ENCODE peak calls at places on chromosome 11, in eight cellular contexts. O, J, N, Y, Z, C, L and M are unnamed samples.

GRCh38 chr11:1560618-1561251 is 11.3 kb downstream of the DUSP8 start:
- DNase-seq in O (no peak), J (no peak), N (no peak), Y (no peak), Z (no peak), C (no peak), L (peak; percentile 59), M (no peak)

GRCh38 chr11:126334665-126335462 is 20.6 kb upstream of the ST3GAL4 start:
- DNase-seq in O (no peak), J (no peak), N (peak; percentile 75), Y (peak; percentile 58), Z (no peak), C (no peak), L (no peak), M (no peak)

GRCh38 chr11:16986434-16987204 is 27.6 kb downstream of the PLEKHA7 start:
- DNase-seq in O (peak; percentile 63), J (no peak), N (no peak), Y (peak; percentile 82), Z (no peak), C (no peak), L (no peak), M (peak; percentile 26)

GRCh38 chr11:31817054-31817620 is 6.0 kb upstream of the PAX6 start:
- DNase-seq in O (no peak), J (no peak), N (peak; percentile 35), Y (no peak), Z (no peak), C (no peak), L (no peak), M (no peak)

GRCh38 chr11:119828011-119828410 is 99.0 kb upstream of the NECTIN1 start:
- DNase-seq in O (no peak), J (no peak), N (no peak), Y (no peak), Z (no peak), C (no peak), L (no peak), M (no peak)

GRCh38 chr11:61747389-61748285 is 4.8 kb upstream of the MYRF start:
- DNase-seq in O (peak; percentile 68), J (peak; percentile 48), N (peak; percentile 58), Y (peak; percentile 71), Z (no peak), C (peak; percentile 28), L (peak; percentile 85), M (no peak)

GRCh38 chr11:502288-503178 is 4.5 kb downstream of the RNH1 start:
- DNase-seq in O (no peak), J (no peak), N (no peak), Y (no peak), Z (no peak), C (no peak), L (no peak), M (no peak)

GRCh38 chr11:23755769-23756168 is 741.1 kb upstream of the LUZP2 start:
- DNase-seq in O (no peak), J (no peak), N (no peak), Y (no peak), Z (no peak), C (no peak), L (no peak), M (no peak)

GRCh38 chr11:108916935-108917334 is 252.1 kb downstream of the DDX10 start:
- DNase-seq in O (no peak), J (no peak), N (no peak), Y (no peak), Z (no peak), C (no peak), L (no peak), M (no peak)

GRCh38 chr11:111059726-111060125 is 185.8 kb upstream of the POU2AF2 start:
- DNase-seq in O (no peak), J (no peak), N (peak; percentile 45), Y (peak; percentile 64), Z (no peak), C (no peak), L (no peak), M (no peak)

GRCh38 chr11:72630104-72630852 is 43.9 kb downstream of the PDE2A start:
- DNase-seq in O (no peak), J (no peak), N (no peak), Y (no peak), Z (no peak), C (no peak), L (no peak), M (no peak)

GRCh38 chr11:82546556-82547162 is 187.0 kb downstream of the FAM181B start:
- DNase-seq in O (no peak), J (no peak), N (no peak), Y (no peak), Z (no peak), C (no peak), L (no peak), M (no peak)

GRCh38 chr11:134443246-134443645 is 31.2 kb upstream of the B3GAT1 start:
- DNase-seq in O (no peak), J (no peak), N (no peak), Y (no peak), Z (no peak), C (no peak), L (no peak), M (no peak)

GRCh38 chr11:116432301-116432700 is 340.5 kb downstream of the BUD13 start:
- DNase-seq in O (no peak), J (no peak), N (no peak), Y (no peak), Z (no peak), C (no peak), L (no peak), M (no peak)

GRCh38 chr11:128894685-128895084 is 3.5 kb downstream of the KCNJ5 start:
- DNase-seq in O (no peak), J (no peak), N (no peak), Y (no peak), Z (no peak), C (no peak), L (no peak), M (no peak)

GRCh38 chr11:8321876-8322275 is 58.2 kb upstream of the LMO1 start:
- DNase-seq in O (no peak), J (no peak), N (no peak), Y (no peak), Z (no peak), C (no peak), L (no peak), M (no peak)

GRCh38 chr11:96340555-96340885 is 2.5 kb downstream of the MAML2 start:
- DNase-seq in O (no peak), J (no peak), N (peak; percentile 60), Y (no peak), Z (no peak), C (no peak), L (no peak), M (no peak)

GRCh38 chr11:87173185-87174039 is 135.7 kb downstream of the TMEM135 start:
- DNase-seq in O (no peak), J (peak; percentile 23), N (peak; percentile 79), Y (peak; percentile 57), Z (peak; percentile 23), C (peak; percentile 18), L (no peak), M (no peak)

GRCh38 chr11:111378185-111378772 is 796 bp downstream of the POU2AF1 start:
- DNase-seq in O (no peak), J (no peak), N (no peak), Y (no peak), Z (no peak), C (no peak), L (no peak), M (no peak)

GRCh38 chr11:44775366-44776356 is 48.9 kb downstream of the TSPAN18 start:
- DNase-seq in O (peak; percentile 70), J (no peak), N (peak; percentile 26), Y (peak; percentile 51), Z (no peak), C (peak; percentile 26), L (no peak), M (peak; percentile 43)

GRCh38 chr11:37184371-37184770 is 586.3 kb upstream of the RAG2 start:
- DNase-seq in O (no peak), J (no peak), N (no peak), Y (no peak), Z (no peak), C (no peak), L (no peak), M (no peak)

GRCh38 chr11:132060546-132060945 is 690.1 kb downstream of the NTM start:
- DNase-seq in O (no peak), J (no peak), N (peak; percentile 73), Y (no peak), Z (no peak), C (no peak), L (no peak), M (no peak)

GRCh38 chr11:3022300-3022967 is 30.3 kb upstream of the NAP1L4 start:
- DNase-seq in O (no peak), J (peak; percentile 52), N (peak; percentile 35), Y (peak; percentile 65), Z (peak; percentile 20), C (no peak), L (no peak), M (no peak)

GRCh38 chr11:76277298-76278175 is 71.2 kb upstream of the WNT11 start:
- DNase-seq in O (no peak), J (no peak), N (no peak), Y (peak; percentile 8), Z (no peak), C (peak; percentile 25), L (no peak), M (no peak)

GRCh38 chr11:132632641-132633124 is 899.6 kb downstream of the OPCML start:
- DNase-seq in O (no peak), J (peak; percentile 84), N (peak; percentile 99), Y (peak; percentile 92), Z (peak; percentile 96), C (no peak), L (no peak), M (no peak)

GRCh38 chr11:73334244-73335203 is 26.4 kb downstream of the ARHGEF17 start:
- DNase-seq in O (no peak), J (peak; percentile 67), N (peak; percentile 89), Y (peak; percentile 86), Z (no peak), C (no peak), L (no peak), M (no peak)

GRCh38 chr11:35045219-35045819 is 93.7 kb upstream of the CD44 start:
- DNase-seq in O (peak; percentile 44), J (no peak), N (no peak), Y (peak; percentile 26), Z (no peak), C (no peak), L (no peak), M (peak; percentile 17)

GRCh38 chr11:2472428-2473186 is 27.8 kb downstream of the KCNQ1 start:
- DNase-seq in O (no peak), J (no peak), N (no peak), Y (no peak), Z (no peak), C (no peak), L (peak; percentile 55), M (no peak)

GRCh38 chr11:111541209-111542061 is 915 bp downstream of the LAYN start:
- DNase-seq in O (peak; percentile 28), J (peak; percentile 9), N (peak; percentile 94), Y (peak; percentile 64), Z (peak; percentile 63), C (no peak), L (no peak), M (no peak)

GRCh38 chr11:114892381-114893197 is 214.3 kb downstream of the NXPE2 start:
- DNase-seq in O (peak; percentile 16), J (no peak), N (no peak), Y (peak; percentile 10), Z (no peak), C (no peak), L (no peak), M (no peak)

GRCh38 chr11:109956124-109956793 is 136.9 kb upstream of the ZC3H12C start:
- DNase-seq in O (no peak), J (no peak), N (no peak), Y (no peak), Z (no peak), C (peak; percentile 26), L (no peak), M (no peak)

GRCh38 chr11:59822989-59823566 is 12.5 kb upstream of the MRPL16 start:
- DNase-seq in O (peak; percentile 14), J (peak; percentile 37), N (peak; percentile 50), Y (peak; percentile 69), Z (peak; percentile 13), C (peak; percentile 29), L (no peak), M (no peak)

GRCh38 chr11:75450826-75451783 is 18.1 kb upstream of the KLHL35 start:
- DNase-seq in O (peak; percentile 70), J (no peak), N (no peak), Y (no peak), Z (no peak), C (no peak), L (no peak), M (no peak)